ENCODE peak calls at places on chromosome 12, in nine cellular contexts. N, G, P, W, H, S, T, V and Q are unnamed samples.

GRCh38 chr12:57531836-57532235 is 9.2 kb downstream of the MBD6 start:
- DNase-seq in N (no peak), G (no peak), P (no peak), W (no peak), H (no peak), S (no peak), T (no peak), V (no peak), Q (no peak)

GRCh38 chr12:109053382-109054123 is 1.2 kb downstream of the USP30 start:
- DNase-seq in N (peak), G (no peak), P (no peak), W (no peak), H (no peak), S (no peak), T (no peak), V (no peak), Q (no peak)

GRCh38 chr12:9066755-9067433 is 48.8 kb downstream of the A2M start:
- DNase-seq in N (no peak), G (no peak), P (no peak), W (no peak), H (no peak), S (no peak), T (no peak), V (no peak), Q (no peak)

GRCh38 chr12:131752457-131752856 is 41.6 kb downstream of the SFSWAP start:
- DNase-seq in N (no peak), G (no peak), P (no peak), W (no peak), H (no peak), S (no peak), T (peak), V (no peak), Q (no peak)

GRCh38 chr12:56257071-56257470 is 1.1 kb downstream of the ANKRD52 start:
- DNase-seq in N (no peak), G (no peak), P (no peak), W (no peak), H (no peak), S (peak), T (no peak), V (no peak), Q (no peak)

GRCh38 chr12:11853126-11853525 is 203.7 kb downstream of the ETV6 start:
- DNase-seq in N (no peak), G (no peak), P (no peak), W (no peak), H (no peak), S (no peak), T (no peak), V (no peak), Q (no peak)

GRCh38 chr12:131385313-131386166 is 325.4 kb upstream of the SFSWAP start:
- DNase-seq in N (no peak), G (no peak), P (no peak), W (no peak), H (no peak), S (no peak), T (no peak), V (no peak), Q (no peak)

GRCh38 chr12:109738878-109739665 is 25.4 kb downstream of the FAM222A start:
- DNase-seq in N (peak), G (no peak), P (peak), W (peak), H (no peak), S (peak), T (no peak), V (peak), Q (no peak)

GRCh38 chr12:29700761-29701481 is 82.8 kb downstream of the TMTC1 start:
- DNase-seq in N (no peak), G (no peak), P (no peak), W (no peak), H (no peak), S (no peak), T (no peak), V (no peak), Q (no peak)

GRCh38 chr12:128008341-128008740 is 258.6 kb upstream of the TMEM132C start:
- DNase-seq in N (no peak), G (no peak), P (no peak), W (no peak), H (no peak), S (no peak), T (no peak), V (no peak), Q (no peak)

GRCh38 chr12:47236109-47236714 is 156.5 kb upstream of the AMIGO2 start:
- DNase-seq in N (peak), G (no peak), P (no peak), W (no peak), H (no peak), S (no peak), T (no peak), V (no peak), Q (no peak)

GRCh38 chr12:57210926-57211700 is 5.5 kb upstream of the NXPH4 start:
- DNase-seq in N (no peak), G (no peak), P (no peak), W (no peak), H (no peak), S (no peak), T (no peak), V (no peak), Q (no peak)

GRCh38 chr12:131007031-131007793 is 53.5 kb downstream of the ADGRD1 start:
- DNase-seq in N (no peak), G (no peak), P (no peak), W (peak), H (peak), S (peak), T (no peak), V (no peak), Q (peak)

GRCh38 chr12:104334581-104334980 is 31.0 kb downstream of the EID3 start:
- DNase-seq in N (no peak), G (no peak), P (no peak), W (no peak), H (no peak), S (peak), T (no peak), V (no peak), Q (no peak)

GRCh38 chr12:13631873-13632272 is 349.5 kb downstream of the GRIN2B start:
- DNase-seq in N (no peak), G (no peak), P (no peak), W (no peak), H (peak), S (no peak), T (no peak), V (no peak), Q (no peak)

GRCh38 chr12:132030367-132031038 is 80.8 kb downstream of the EP400 start:
- DNase-seq in N (no peak), G (peak), P (no peak), W (no peak), H (peak), S (peak), T (no peak), V (peak), Q (peak)

GRCh38 chr12:52517005-52517835 is 3.0 kb downstream of the KRT5 start:
- DNase-seq in N (no peak), G (no peak), P (no peak), W (no peak), H (no peak), S (no peak), T (no peak), V (no peak), Q (no peak)

GRCh38 chr12:4407136-4407535 is 27.6 kb upstream of the FGF23 start:
- DNase-seq in N (no peak), G (no peak), P (no peak), W (no peak), H (no peak), S (no peak), T (no peak), V (no peak), Q (no peak)

GRCh38 chr12:76611533-76611932 is 52.0 kb upstream of the OSBPL8 start:
- DNase-seq in N (peak), G (no peak), P (no peak), W (no peak), H (no peak), S (no peak), T (no peak), V (no peak), Q (no peak)

GRCh38 chr12:23648546-23648945 is 300.9 kb downstream of the SOX5 start:
- DNase-seq in N (no peak), G (no peak), P (no peak), W (no peak), H (no peak), S (no peak), T (no peak), V (no peak), Q (no peak)

GRCh38 chr12:75868501-75868900 is 163.1 kb downstream of the PHLDA1 start:
- DNase-seq in N (no peak), G (no peak), P (no peak), W (no peak), H (peak), S (peak), T (no peak), V (no peak), Q (no peak)

GRCh38 chr12:77993658-77994057 is 163.0 kb downstream of the NAV3 start:
- DNase-seq in N (no peak), G (no peak), P (no peak), W (no peak), H (no peak), S (no peak), T (no peak), V (no peak), Q (no peak)

GRCh38 chr12:119804011-119804641 is 73.0 kb downstream of the CIT start:
- DNase-seq in N (peak), G (peak), P (peak), W (peak), H (peak), S (peak), T (peak), V (peak), Q (peak)

GRCh38 chr12:50572760-50573159 is 68.0 kb downstream of the DIP2B start:
- DNase-seq in N (no peak), G (no peak), P (no peak), W (no peak), H (no peak), S (no peak), T (no peak), V (no peak), Q (no peak)

GRCh38 chr12:4015225-4016076 is 142.3 kb upstream of the PARP11 start:
- DNase-seq in N (no peak), G (no peak), P (peak), W (peak), H (peak), S (no peak), T (no peak), V (no peak), Q (no peak)

GRCh38 chr12:57514720-57515467 is 5.4 kb downstream of the DDIT3 start:
- DNase-seq in N (no peak), G (no peak), P (no peak), W (no peak), H (no peak), S (no peak), T (no peak), V (no peak), Q (no peak)

GRCh38 chr12:2574536-2574935 is 220.2 kb upstream of the FKBP4 start:
- DNase-seq in N (no peak), G (no peak), P (no peak), W (no peak), H (no peak), S (no peak), T (no peak), V (no peak), Q (no peak)

GRCh38 chr12:30874455-30875313 is 51.9 kb upstream of the TSPAN11 start:
- DNase-seq in N (peak), G (no peak), P (no peak), W (no peak), H (no peak), S (no peak), T (no peak), V (no peak), Q (no peak)